ENCODE peak calls at places on chromosomes 5 and 9, in four cellular contexts. N is memory B cell, W is Right ventricle myocardium inferior, D is cardiac muscle cell. P is an unnamed sample.

GRCh38 chr9:134059188-134059641 is 8.6 kb downstream of the BRD3 start:
- DNase-seq in W (no peak), N (no peak), D (no peak), P (no peak)

GRCh38 chr5:463952-464351 is 21.0 kb downstream of the EXOC3 start:
- DNase-seq in N (peak), D (no peak), W (no peak), P (no peak)

GRCh38 chr9:132787748-132788159 is 90.3 kb downstream of the AK8 start:
- DNase-seq in D (no peak), N (no peak), W (no peak), P (no peak)

GRCh38 chr9:137307255-137308101 is 5.4 kb upstream of the NRARP start:
- DNase-seq in D (peak), W (no peak), N (no peak), P (no peak)

GRCh38 chr5:67028371-67028770 is 168.2 kb downstream of the CD180 start:
- DNase-seq in W (no peak), D (no peak), N (no peak), P (no peak)

GRCh38 chr5:144484124-144484897 is 313.6 kb downstream of the KCTD16 start:
- DNase-seq in W (no peak), D (no peak), N (no peak), P (no peak)

GRCh38 chr5:178931846-178932760 is 8.9 kb upstream of the ZNF454 start:
- DNase-seq in D (no peak), N (no peak), W (no peak), P (no peak)

GRCh38 chr9:2337131-2337530 is 284.5 kb upstream of the VLDLR start:
- DNase-seq in W (no peak), N (no peak), D (no peak), P (no peak)

GRCh38 chr5:41371741-41372140 is 138.7 kb downstream of the PLCXD3 start:
- DNase-seq in D (no peak), W (no peak), N (no peak), P (no peak)

GRCh38 chr5:86757824-86758223 is 140.1 kb downstream of the COX7C start:
- DNase-seq in N (no peak), W (no peak), D (no peak), P (no peak)

GRCh38 chr9:95670122-95670521 is 153.4 kb upstream of the PTCH1 start:
- DNase-seq in D (no peak), W (no peak), N (no peak), P (no peak)

GRCh38 chr9:136235709-136236455 is 9.7 kb downstream of the QSOX2 start:
- DNase-seq in D (no peak), W (peak), N (no peak), P (peak)

GRCh38 chr9:81833563-81834345 is 94.5 kb upstream of the SPATA31D4 start:
- DNase-seq in W (no peak), D (no peak), N (no peak), P (no peak)

GRCh38 chr5:148035676-148036075 is 28.1 kb upstream of the SPINK5 start:
- DNase-seq in D (no peak), N (no peak), W (no peak), P (no peak)

GRCh38 chr9:96386157-96386556 is 2.6 kb upstream of the SLC35D2 start:
- DNase-seq in N (no peak), D (no peak), W (no peak), P (no peak)

GRCh38 chr9:130446111-130446861 is 1.5 kb downstream of the ASS1 start:
- DNase-seq in W (peak), N (no peak), D (peak), P (peak)

GRCh38 chr5:148682283-148683026 is 28.1 kb upstream of the HTR4 start:
- DNase-seq in N (no peak), D (no peak), W (no peak), P (no peak)

GRCh38 chr5:9324348-9325056 is 221.4 kb downstream of the SEMA5A start:
- DNase-seq in W (no peak), D (no peak), N (no peak), P (no peak)

GRCh38 chr9:101387871-101388506 is 3.2 kb upstream of the BAAT start:
- DNase-seq in N (no peak), W (no peak), D (peak), P (no peak)

GRCh38 chr5:30874234-30875034 is 319.1 kb upstream of the CDH6 start:
- DNase-seq in W (no peak), D (no peak), N (no peak), P (no peak)

GRCh38 chr5:1278656-1279442 is 16.0 kb downstream of the TERT start:
- DNase-seq in D (no peak), N (no peak), W (no peak), P (peak)